ENCODE peak calls at places on chromosomes 13 and 19, in six cellular contexts. One of them, this sample, is unnamed.
A peak's percentile ranks its signal among the peaks of the same experiment; 100 is the strongest.

GRCh38 chr19:55830656-55831055 is 1.1 kb downstream of the NLRP11 start:
- DNase-seq in body of pancreas: no peak
- DNase-seq in CD8-positive, alpha-beta T cell: no peak
- DNase-seq in Peyer's patch: no peak
- DNase-seq in lower lobe of right lung: no peak
- DNase-seq in tibial artery: no peak
- DNase-seq in this sample: no peak

GRCh38 chr13:31124225-31124624 is 37.5 kb downstream of the HSPH1 start:
- DNase-seq in body of pancreas: no peak
- DNase-seq in CD8-positive, alpha-beta T cell: no peak
- DNase-seq in Peyer's patch: no peak
- DNase-seq in lower lobe of right lung: no peak
- DNase-seq in tibial artery: no peak
- DNase-seq in this sample: no peak

GRCh38 chr19:5935473-5936307 is 21.6 kb downstream of the CAPS start:
- DNase-seq in body of pancreas: no peak
- DNase-seq in CD8-positive, alpha-beta T cell: no peak
- DNase-seq in Peyer's patch: no peak
- DNase-seq in lower lobe of right lung: no peak
- DNase-seq in tibial artery: no peak
- DNase-seq in this sample: no peak

GRCh38 chr13:34257980-34258379 is 440.0 kb downstream of the RFC3 start:
- DNase-seq in body of pancreas: no peak
- DNase-seq in CD8-positive, alpha-beta T cell: no peak
- DNase-seq in Peyer's patch: no peak
- DNase-seq in lower lobe of right lung: no peak
- DNase-seq in tibial artery: no peak
- DNase-seq in this sample: no peak

GRCh38 chr13:40440990-40441820 is 225.2 kb downstream of the FOXO1 start:
- DNase-seq in body of pancreas: peak; percentile 93
- DNase-seq in CD8-positive, alpha-beta T cell: no peak
- DNase-seq in Peyer's patch: peak; percentile 68
- DNase-seq in lower lobe of right lung: peak; percentile 55
- DNase-seq in tibial artery: peak; percentile 87
- DNase-seq in this sample: no peak

GRCh38 chr13:99968521-99969367 is 2.8 kb downstream of the ZIC5 start:
- DNase-seq in body of pancreas: no peak
- DNase-seq in CD8-positive, alpha-beta T cell: no peak
- DNase-seq in Peyer's patch: no peak
- DNase-seq in lower lobe of right lung: no peak
- DNase-seq in tibial artery: no peak
- DNase-seq in this sample: no peak

GRCh38 chr13:110921209-110921608 is 6.3 kb upstream of the ANKRD10 start:
- DNase-seq in body of pancreas: no peak
- DNase-seq in CD8-positive, alpha-beta T cell: no peak
- DNase-seq in Peyer's patch: no peak
- DNase-seq in lower lobe of right lung: no peak
- DNase-seq in tibial artery: no peak
- DNase-seq in this sample: no peak

GRCh38 chr19:38661996-38662395 is 14.5 kb downstream of the ACTN4 start:
- DNase-seq in body of pancreas: peak; percentile 76
- DNase-seq in CD8-positive, alpha-beta T cell: no peak
- DNase-seq in Peyer's patch: no peak
- DNase-seq in lower lobe of right lung: no peak
- DNase-seq in tibial artery: no peak
- DNase-seq in this sample: no peak

GRCh38 chr19:46392252-46392801 is 21.0 kb downstream of the CCDC8 start:
- DNase-seq in body of pancreas: peak; percentile 4
- DNase-seq in CD8-positive, alpha-beta T cell: no peak
- DNase-seq in Peyer's patch: no peak
- DNase-seq in lower lobe of right lung: peak; percentile 49
- DNase-seq in tibial artery: no peak
- DNase-seq in this sample: no peak

GRCh38 chr19:19642506-19643157 is 825 bp downstream of the GMIP start:
- DNase-seq in body of pancreas: no peak
- DNase-seq in CD8-positive, alpha-beta T cell: peak; percentile 57
- DNase-seq in Peyer's patch: no peak
- DNase-seq in lower lobe of right lung: no peak
- DNase-seq in tibial artery: no peak
- DNase-seq in this sample: no peak

GRCh38 chr13:100636441-100636840 is 38.2 kb downstream of the TMTC4 start:
- DNase-seq in body of pancreas: no peak
- DNase-seq in CD8-positive, alpha-beta T cell: no peak
- DNase-seq in Peyer's patch: no peak
- DNase-seq in lower lobe of right lung: no peak
- DNase-seq in tibial artery: no peak
- DNase-seq in this sample: no peak

GRCh38 chr13:29936961-29937360 is 86.5 kb upstream of the UBL3 start:
- DNase-seq in body of pancreas: no peak
- DNase-seq in CD8-positive, alpha-beta T cell: no peak
- DNase-seq in Peyer's patch: no peak
- DNase-seq in lower lobe of right lung: no peak
- DNase-seq in tibial artery: no peak
- DNase-seq in this sample: no peak

GRCh38 chr13:42333613-42334328 is 61.8 kb downstream of the AKAP11 start:
- DNase-seq in body of pancreas: no peak
- DNase-seq in CD8-positive, alpha-beta T cell: no peak
- DNase-seq in Peyer's patch: no peak
- DNase-seq in lower lobe of right lung: no peak
- DNase-seq in tibial artery: no peak
- DNase-seq in this sample: no peak

GRCh38 chr19:19185853-19186728 is 5.9 kb downstream of the BORCS8 start:
- DNase-seq in body of pancreas: peak; percentile 30
- DNase-seq in CD8-positive, alpha-beta T cell: peak; percentile 64
- DNase-seq in Peyer's patch: peak; percentile 57
- DNase-seq in lower lobe of right lung: no peak
- DNase-seq in tibial artery: no peak
- DNase-seq in this sample: peak; percentile 54

GRCh38 chr13:23289917-23290357 is 109.2 kb downstream of the SGCG start:
- DNase-seq in body of pancreas: no peak
- DNase-seq in CD8-positive, alpha-beta T cell: no peak
- DNase-seq in Peyer's patch: no peak
- DNase-seq in lower lobe of right lung: no peak
- DNase-seq in tibial artery: no peak
- DNase-seq in this sample: no peak

GRCh38 chr13:21025539-21025938 is 35.8 kb downstream of the LATS2 start:
- DNase-seq in body of pancreas: no peak
- DNase-seq in CD8-positive, alpha-beta T cell: no peak
- DNase-seq in Peyer's patch: no peak
- DNase-seq in lower lobe of right lung: no peak
- DNase-seq in tibial artery: peak; percentile 1
- DNase-seq in this sample: no peak

GRCh38 chr13:109199280-109199679 is 569.9 kb downstream of the MYO16 start:
- DNase-seq in body of pancreas: no peak
- DNase-seq in CD8-positive, alpha-beta T cell: no peak
- DNase-seq in Peyer's patch: no peak
- DNase-seq in lower lobe of right lung: no peak
- DNase-seq in tibial artery: no peak
- DNase-seq in this sample: no peak

GRCh38 chr13:25375727-25376358 is 4.1 kb downstream of the ATP8A2 start:
- DNase-seq in body of pancreas: peak; percentile 23
- DNase-seq in CD8-positive, alpha-beta T cell: no peak
- DNase-seq in Peyer's patch: no peak
- DNase-seq in lower lobe of right lung: no peak
- DNase-seq in tibial artery: no peak
- DNase-seq in this sample: no peak

GRCh38 chr19:42153606-42154405 is 21.6 kb upstream of the POU2F2 start:
- DNase-seq in body of pancreas: no peak
- DNase-seq in CD8-positive, alpha-beta T cell: no peak
- DNase-seq in Peyer's patch: no peak
- DNase-seq in lower lobe of right lung: no peak
- DNase-seq in tibial artery: no peak
- DNase-seq in this sample: no peak

GRCh38 chr13:90933097-90933826 is 414.2 kb upstream of the MIR17HG start:
- DNase-seq in body of pancreas: no peak
- DNase-seq in CD8-positive, alpha-beta T cell: no peak
- DNase-seq in Peyer's patch: no peak
- DNase-seq in lower lobe of right lung: no peak
- DNase-seq in tibial artery: no peak
- DNase-seq in this sample: no peak

GRCh38 chr13:97142452-97142851 is 79.7 kb upstream of the MBNL2 start:
- DNase-seq in body of pancreas: peak; percentile 62
- DNase-seq in CD8-positive, alpha-beta T cell: no peak
- DNase-seq in Peyer's patch: peak; percentile 77
- DNase-seq in lower lobe of right lung: no peak
- DNase-seq in tibial artery: no peak
- DNase-seq in this sample: no peak

GRCh38 chr19:1251503-1252220 is 3.3 kb downstream of the MIDN start:
- DNase-seq in body of pancreas: peak; percentile 84
- DNase-seq in CD8-positive, alpha-beta T cell: peak; percentile 71
- DNase-seq in Peyer's patch: peak; percentile 80
- DNase-seq in lower lobe of right lung: no peak
- DNase-seq in tibial artery: no peak
- DNase-seq in this sample: peak; percentile 65

GRCh38 chr13:34310539-34310938 is 492.6 kb downstream of the RFC3 start:
- DNase-seq in body of pancreas: no peak
- DNase-seq in CD8-positive, alpha-beta T cell: no peak
- DNase-seq in Peyer's patch: no peak
- DNase-seq in lower lobe of right lung: no peak
- DNase-seq in tibial artery: no peak
- DNase-seq in this sample: no peak

GRCh38 chr19:37943480-37943879 is 36.5 kb downstream of the SIPA1L3 start:
- DNase-seq in body of pancreas: peak; percentile 41
- DNase-seq in CD8-positive, alpha-beta T cell: no peak
- DNase-seq in Peyer's patch: peak; percentile 78
- DNase-seq in lower lobe of right lung: no peak
- DNase-seq in tibial artery: no peak
- DNase-seq in this sample: no peak

GRCh38 chr13:35979378-35979911 is 151.7 kb downstream of the DCLK1 start:
- DNase-seq in body of pancreas: peak; percentile 55
- DNase-seq in CD8-positive, alpha-beta T cell: no peak
- DNase-seq in Peyer's patch: no peak
- DNase-seq in lower lobe of right lung: no peak
- DNase-seq in tibial artery: peak; percentile 89
- DNase-seq in this sample: no peak

GRCh38 chr19:1251233-1251502 is 2.8 kb downstream of the MIDN start:
- DNase-seq in body of pancreas: peak; percentile 72
- DNase-seq in CD8-positive, alpha-beta T cell: no peak
- DNase-seq in Peyer's patch: no peak
- DNase-seq in lower lobe of right lung: peak; percentile 93
- DNase-seq in tibial artery: peak; percentile 84
- DNase-seq in this sample: no peak

GRCh38 chr19:40691421-40692211 is 1.2 kb upstream of the NUMBL start:
- DNase-seq in body of pancreas: no peak
- DNase-seq in CD8-positive, alpha-beta T cell: no peak
- DNase-seq in Peyer's patch: no peak
- DNase-seq in lower lobe of right lung: no peak
- DNase-seq in tibial artery: no peak
- DNase-seq in this sample: no peak

GRCh38 chr13:75836441-75836840 is 200.3 kb downstream of the LMO7 start:
- DNase-seq in body of pancreas: peak; percentile 81
- DNase-seq in CD8-positive, alpha-beta T cell: no peak
- DNase-seq in Peyer's patch: no peak
- DNase-seq in lower lobe of right lung: peak; percentile 71
- DNase-seq in tibial artery: no peak
- DNase-seq in this sample: no peak

GRCh38 chr13:48493076-48493765 is 39.7 kb downstream of the RCBTB2 start:
- DNase-seq in body of pancreas: no peak
- DNase-seq in CD8-positive, alpha-beta T cell: peak; percentile 21
- DNase-seq in Peyer's patch: no peak
- DNase-seq in lower lobe of right lung: no peak
- DNase-seq in tibial artery: no peak
- DNase-seq in this sample: no peak

GRCh38 chr13:108494991-108495661 is 134.3 kb upstream of the MYO16 start:
- DNase-seq in body of pancreas: no peak
- DNase-seq in CD8-positive, alpha-beta T cell: no peak
- DNase-seq in Peyer's patch: no peak
- DNase-seq in lower lobe of right lung: no peak
- DNase-seq in tibial artery: no peak
- DNase-seq in this sample: no peak

GRCh38 chr13:47858678-47859050 is 142.4 kb downstream of the SUCLA2 start:
- DNase-seq in body of pancreas: no peak
- DNase-seq in CD8-positive, alpha-beta T cell: no peak
- DNase-seq in Peyer's patch: no peak
- DNase-seq in lower lobe of right lung: no peak
- DNase-seq in tibial artery: no peak
- DNase-seq in this sample: no peak

GRCh38 chr13:40283666-40284065 is 382.8 kb downstream of the FOXO1 start:
- DNase-seq in body of pancreas: no peak
- DNase-seq in CD8-positive, alpha-beta T cell: no peak
- DNase-seq in Peyer's patch: no peak
- DNase-seq in lower lobe of right lung: no peak
- DNase-seq in tibial artery: no peak
- DNase-seq in this sample: no peak

GRCh38 chr19:10878253-10878652 is 6.9 kb downstream of the CARM1 start:
- DNase-seq in body of pancreas: no peak
- DNase-seq in CD8-positive, alpha-beta T cell: no peak
- DNase-seq in Peyer's patch: no peak
- DNase-seq in lower lobe of right lung: no peak
- DNase-seq in tibial artery: no peak
- DNase-seq in this sample: no peak
- H3K4me3 ChIP-seq in body of pancreas: no peak overlapping the region
- H3K4me3 ChIP-seq in CD8-positive, alpha-beta T cell: no peak overlapping the region
- H3K4me3 ChIP-seq in Peyer's patch: no peak overlapping the region
- H3K4me3 ChIP-seq in lower lobe of right lung: no peak overlapping the region
- H3K4me3 ChIP-seq in tibial artery: no peak overlapping the region
- H3K4me3 ChIP-seq in this sample: no peak overlapping the region

DNA sequence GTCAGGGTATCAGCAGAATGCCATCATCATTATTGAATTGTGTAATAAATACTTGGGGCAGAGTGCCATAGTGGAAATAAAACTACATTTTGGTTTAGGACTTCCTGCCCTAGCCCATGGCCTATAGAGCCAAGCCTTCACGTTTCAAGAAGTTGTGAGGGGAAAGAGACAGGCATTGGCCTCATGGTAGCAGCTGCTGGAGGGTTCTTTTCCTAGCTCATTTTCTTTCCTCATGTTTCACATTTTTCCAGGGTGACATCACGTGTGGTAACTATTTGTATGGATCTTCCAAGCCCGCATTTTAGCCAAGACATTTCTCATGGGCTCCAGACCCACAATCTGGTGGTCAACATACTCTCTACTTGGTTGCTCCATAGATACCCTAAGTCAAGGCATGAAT is 80.4 kb downstream of the LRCH1 start:
- DNase-seq in body of pancreas: no peak
- DNase-seq in CD8-positive, alpha-beta T cell: no peak
- DNase-seq in Peyer's patch: no peak
- DNase-seq in lower lobe of right lung: no peak
- DNase-seq in tibial artery: no peak
- DNase-seq in this sample: no peak
- H3K4me1 ChIP-seq in body of pancreas: peaks cover 26% of the 10 kb centered on the region
- H3K4me1 ChIP-seq in CD8-positive, alpha-beta T cell: peaks cover 17% of the 10 kb centered on the region
- H3K4me1 ChIP-seq in Peyer's patch: no peaks in the 10 kb centered on the region
- H3K4me1 ChIP-seq in lower lobe of right lung: peaks cover 35% of the 10 kb centered on the region
- H3K4me1 ChIP-seq in tibial artery: peaks cover 58% of the 10 kb centered on the region
- H3K4me1 ChIP-seq in this sample: peaks cover 6% of the 10 kb centered on the region

GRCh38 chr19:17796013-17796837 is 1.3 kb downstream of the B3GNT3 start:
- DNase-seq in body of pancreas: no peak
- DNase-seq in CD8-positive, alpha-beta T cell: no peak
- DNase-seq in Peyer's patch: peak; percentile 85
- DNase-seq in lower lobe of right lung: no peak
- DNase-seq in tibial artery: no peak
- DNase-seq in this sample: no peak
- H3K27ac ChIP-seq in body of pancreas: peak overlapping the region; percentile 63
- H3K27ac ChIP-seq in CD8-positive, alpha-beta T cell: no peak overlapping the region
- H3K27ac ChIP-seq in Peyer's patch: peak overlapping the region; percentile 95
- H3K27ac ChIP-seq in lower lobe of right lung: no peak overlapping the region
- H3K27ac ChIP-seq in tibial artery: no peak overlapping the region
- H3K27ac ChIP-seq in this sample: no peak overlapping the region

GRCh38 chr19:11989112-11989456 is 24.2 kb downstream of the ZNF763 start:
- DNase-seq in body of pancreas: no peak
- DNase-seq in CD8-positive, alpha-beta T cell: no peak
- DNase-seq in Peyer's patch: no peak
- DNase-seq in lower lobe of right lung: no peak
- DNase-seq in tibial artery: no peak
- DNase-seq in this sample: no peak
- H3K4me3 ChIP-seq in body of pancreas: no peak overlapping the region
- H3K4me3 ChIP-seq in CD8-positive, alpha-beta T cell: peak overlapping the region; percentile 98
- H3K4me3 ChIP-seq in Peyer's patch: peak overlapping the region; percentile 86
- H3K4me3 ChIP-seq in lower lobe of right lung: peak overlapping the region; percentile 98
- H3K4me3 ChIP-seq in tibial artery: peak overlapping the region; percentile 79
- H3K4me3 ChIP-seq in this sample: peak overlapping the region; percentile 83

GRCh38 chr19:2798158-2798685 is 12.9 kb downstream of the THOP1 start:
- DNase-seq in body of pancreas: no peak
- DNase-seq in CD8-positive, alpha-beta T cell: no peak
- DNase-seq in Peyer's patch: no peak
- DNase-seq in lower lobe of right lung: no peak
- DNase-seq in tibial artery: no peak
- DNase-seq in this sample: no peak
- H3K4me1 ChIP-seq in body of pancreas: peaks cover 6% of the 10 kb centered on the region
- H3K4me1 ChIP-seq in CD8-positive, alpha-beta T cell: no peaks in the 10 kb centered on the region
- H3K4me1 ChIP-seq in Peyer's patch: no peaks in the 10 kb centered on the region
- H3K4me1 ChIP-seq in lower lobe of right lung: no peaks in the 10 kb centered on the region
- H3K4me1 ChIP-seq in tibial artery: no peaks in the 10 kb centered on the region
- H3K4me1 ChIP-seq in this sample: no peaks in the 10 kb centered on the region